ENCODE peak calls at places on chromosome 22, in seven cellular contexts. V is T-helper 1 cell; L is pulmonary artery endothelial cell; H is iris pigment epithelial cell; S is GM12891; X is stimulated activated CD4-positive, alpha-beta T cell treated with anti-CD3 and anti-CD28 coated beads, TNF-alpha, amount 100 ng/mL, for 1 hour; U is GM04504. Y is an unnamed sample.

GRCh38 chr22:27668828-27669797 is 132.4 kb downstream of the MN1 start:
- DNase-seq in X (no peak), L (no peak), H (peak; percentile 25), V (no peak), U (no peak), S (no peak), Y (no peak)

GRCh38 chr22:39181778-39182177 is 29.3 kb upstream of the CBX7 start:
- DNase-seq in H (no peak), X (no peak), L (no peak), U (no peak), V (no peak), S (no peak), Y (no peak)

GRCh38 chr22:47574551-47574950 is 812.1 kb downstream of the TBC1D22A start:
- DNase-seq in U (no peak), L (no peak), V (no peak), S (no peak), H (no peak), X (no peak), Y (no peak)

GRCh38 chr22:45672564-45673481 is 1.2 kb downstream of the ATXN10 start:
- DNase-seq in U (no peak), L (no peak), X (no peak), S (no peak), V (no peak), H (no peak), Y (no peak)

GRCh38 chr22:28444659-28445058 is 235.0 kb downstream of the TTC28 start:
- DNase-seq in L (no peak), H (peak; percentile 38), S (no peak), X (no peak), V (no peak), U (no peak), Y (no peak)

GRCh38 chr22:48699531-48699930 is 1128.1 kb downstream of the BRD1 start:
- DNase-seq in H (no peak), S (no peak), L (no peak), U (no peak), V (no peak), X (no peak), Y (no peak)

GRCh38 chr22:41480397-41480735 is 11.4 kb downstream of the ACO2 start:
- DNase-seq in U (no peak), L (no peak), V (no peak), H (peak; percentile 94), S (no peak), X (no peak), Y (no peak)

GRCh38 chr22:38262051-38262795 is 10.6 kb downstream of the TMEM184B start:
- DNase-seq in X (no peak), H (no peak), L (no peak), S (no peak), U (no peak), V (no peak), Y (peak; percentile 54)

GRCh38 chr22:46361861-46362220 is 26.3 kb downstream of the TRMU start:
- DNase-seq in H (no peak), L (no peak), U (no peak), S (no peak), X (no peak), V (no peak), Y (no peak)

GRCh38 chr22:39292002-39292401 is 27.4 kb downstream of the RPL3 start:
- DNase-seq in U (no peak), S (no peak), V (no peak), H (no peak), L (no peak), X (no peak), Y (no peak)

GRCh38 chr22:29748248-29748893 is 18.4 kb downstream of the ZMAT5 start:
- DNase-seq in V (no peak), S (no peak), X (no peak), L (no peak), U (no peak), H (peak; percentile 10), Y (no peak)

GRCh38 chr22:41381329-41382097 is at the start of gene TEF:
- DNase-seq in L (peak; percentile 91), H (peak; percentile 99), U (peak; percentile 97), X (peak; percentile 95), S (peak; percentile 99), V (peak; percentile 98), Y (peak; percentile 98)

GRCh38 chr22:25193130-25193529 is 6.5 kb upstream of the CRYBB3 start:
- DNase-seq in H (no peak), V (no peak), S (no peak), X (no peak), U (no peak), L (no peak), Y (no peak)